ENCODE peak calls at places on chromosome 22, in five cellular contexts. One of them, this sample, is unnamed. For H3K4me1 and H3K27me3, the result is how much of the 10 kb centered on the place peaks cover.

GRCh38 chr22:39658367-39658766 is 87.8 kb downstream of the CACNA1I start:
- DNase-seq in testis: no peak
- DNase-seq in mammary epithelial cell: no peak
- DNase-seq in HCT116: no peak
- DNase-seq in pancreas: no peak
- DNase-seq in this sample: no peak

GRCh38 chr22:47090591-47091240 is 328.3 kb downstream of the TBC1D22A start:
- DNase-seq in HCT116: no peak
- DNase-seq in pancreas: no peak
- DNase-seq in testis: peak
- DNase-seq in mammary epithelial cell: peak
- DNase-seq in this sample: no peak

GRCh38 chr22:39723899-39724351 is 153.4 kb downstream of the CACNA1I start:
- DNase-seq in testis: peak
- DNase-seq in HCT116: peak
- DNase-seq in mammary epithelial cell: peak
- DNase-seq in pancreas: no peak
- DNase-seq in this sample: no peak

GRCh38 chr22:42158456-42159132 is 28.0 kb upstream of the CYP2D6 start:
- DNase-seq in HCT116: no peak
- DNase-seq in pancreas: no peak
- DNase-seq in mammary epithelial cell: no peak
- DNase-seq in testis: no peak
- DNase-seq in this sample: no peak

GRCh38 chr22:38861170-38861874 is 10.7 kb downstream of the CBX6 start:
- DNase-seq in testis: no peak
- DNase-seq in HCT116: no peak
- DNase-seq in mammary epithelial cell: no peak
- DNase-seq in pancreas: no peak
- DNase-seq in this sample: no peak

GRCh38 chr22:31122532-31123291 is at the start of gene INPP5J:
- DNase-seq in testis: peak
- DNase-seq in pancreas: peak
- DNase-seq in mammary epithelial cell: peak
- DNase-seq in HCT116: peak
- DNase-seq in this sample: no peak

GRCh38 chr22:46007003-46007847 is 30.3 kb upstream of the WNT7B start:
- DNase-seq in HCT116: peak
- DNase-seq in pancreas: peak
- DNase-seq in mammary epithelial cell: peak
- DNase-seq in testis: peak
- DNase-seq in this sample: peak

GRCh38 chr22:38623357-38623756 is 32.8 kb downstream of the FAM227A start:
- DNase-seq in testis: no peak
- DNase-seq in mammary epithelial cell: no peak
- DNase-seq in pancreas: no peak
- DNase-seq in HCT116: no peak
- DNase-seq in this sample: no peak

GRCh38 chr22:26725012-26725676 is 67.8 kb downstream of the MIAT start:
- DNase-seq in mammary epithelial cell: no peak
- DNase-seq in HCT116: no peak
- DNase-seq in testis: no peak
- DNase-seq in pancreas: no peak
- DNase-seq in this sample: no peak

GRCh38 chr22:20093437-20093836 is 13.4 kb downstream of the DGCR8 start:
- DNase-seq in mammary epithelial cell: no peak
- DNase-seq in pancreas: peak
- DNase-seq in HCT116: no peak
- DNase-seq in testis: no peak
- DNase-seq in this sample: no peak

GRCh38 chr22:46798366-46799057 is 36.1 kb downstream of the TBC1D22A start:
- DNase-seq in pancreas: peak
- DNase-seq in testis: peak
- DNase-seq in mammary epithelial cell: peak
- DNase-seq in HCT116: peak
- DNase-seq in this sample: peak

GRCh38 chr22:22458387-22458786 is 50.2 kb downstream of the ZNF280B start:
- DNase-seq in HCT116: no peak
- DNase-seq in pancreas: no peak
- DNase-seq in testis: no peak
- DNase-seq in mammary epithelial cell: no peak
- DNase-seq in this sample: no peak

GRCh38 chr22:41870786-41871185 is 37.9 kb downstream of the SREBF2 start:
- DNase-seq in HCT116: no peak
- DNase-seq in pancreas: no peak
- DNase-seq in mammary epithelial cell: no peak
- DNase-seq in testis: no peak
- DNase-seq in this sample: no peak

GRCh38 chr22:19446603-19447387 is 716 bp downstream of the C22orf39 start:
- DNase-seq in testis: peak
- DNase-seq in pancreas: no peak
- DNase-seq in mammary epithelial cell: no peak
- DNase-seq in HCT116: no peak
- DNase-seq in this sample: no peak

GRCh38 chr22:19885841-19886592 is 31.3 kb upstream of the GNB1L start:
- DNase-seq in pancreas: no peak
- DNase-seq in HCT116: no peak
- DNase-seq in mammary epithelial cell: no peak
- DNase-seq in testis: no peak
- DNase-seq in this sample: no peak

GRCh38 chr22:46546466-46547178 is 9.2 kb upstream of the CELSR1 start:
- DNase-seq in HCT116: no peak
- DNase-seq in mammary epithelial cell: peak
- DNase-seq in pancreas: peak
- DNase-seq in testis: peak
- DNase-seq in this sample: no peak

GRCh38 chr22:49887074-49887471 is 31.2 kb downstream of the ALG12 start:
- DNase-seq in pancreas: no peak
- DNase-seq in testis: no peak
- DNase-seq in mammary epithelial cell: no peak
- DNase-seq in HCT116: no peak
- DNase-seq in this sample: no peak

GRCh38 chr22:27903805-27904473 is 15.1 kb downstream of the PITPNB start:
- DNase-seq in HCT116: no peak
- DNase-seq in mammary epithelial cell: no peak
- DNase-seq in pancreas: no peak
- DNase-seq in testis: no peak
- DNase-seq in this sample: no peak

GRCh38 chr22:37189011-37189466 is 992 bp upstream of the C1QTNF6 start:
- DNase-seq in testis: no peak
- DNase-seq in pancreas: no peak
- DNase-seq in mammary epithelial cell: peak
- DNase-seq in HCT116: peak
- DNase-seq in this sample: peak

GRCh38 chr22:50738649-50739227 is 734 bp downstream of the ACR start:
- DNase-seq in pancreas: peak
- DNase-seq in HCT116: no peak
- DNase-seq in testis: no peak
- DNase-seq in mammary epithelial cell: no peak
- DNase-seq in this sample: no peak

GRCh38 chr22:24460418-24461089 is 33.2 kb downstream of the ADORA2A start:
- DNase-seq in pancreas: no peak
- DNase-seq in testis: no peak
- DNase-seq in mammary epithelial cell: no peak
- DNase-seq in HCT116: no peak
- DNase-seq in this sample: no peak

GRCh38 chr22:37316875-37317371 is 34.6 kb downstream of the CYTH4 start:
- DNase-seq in HCT116: peak
- DNase-seq in mammary epithelial cell: peak
- DNase-seq in testis: peak
- DNase-seq in pancreas: peak
- DNase-seq in this sample: peak

GRCh38 chr22:24153959-24154358 is 27.3 kb upstream of the SUSD2 start:
- DNase-seq in mammary epithelial cell: no peak
- DNase-seq in testis: no peak
- DNase-seq in pancreas: no peak
- DNase-seq in HCT116: no peak
- DNase-seq in this sample: no peak

GRCh38 chr22:39514373-39514973 is 5.9 kb upstream of the ATF4 start:
- DNase-seq in pancreas: peak
- DNase-seq in HCT116: no peak
- DNase-seq in testis: peak
- DNase-seq in mammary epithelial cell: no peak
- DNase-seq in this sample: no peak

GRCh38 chr22:27241430-27242110 is 560.0 kb downstream of the MN1 start:
- DNase-seq in testis: peak
- DNase-seq in pancreas: peak
- DNase-seq in mammary epithelial cell: no peak
- DNase-seq in HCT116: no peak
- DNase-seq in this sample: no peak

GRCh38 chr22:40679964-40680818 is 907 bp downstream of the MCHR1 start:
- DNase-seq in testis: peak
- DNase-seq in pancreas: no peak
- DNase-seq in HCT116: no peak
- DNase-seq in mammary epithelial cell: no peak
- DNase-seq in this sample: no peak

GRCh38 chr22:42322562-42322926 is 52.1 kb upstream of the TCF20 start:
- DNase-seq in HCT116: no peak
- DNase-seq in mammary epithelial cell: no peak
- DNase-seq in pancreas: no peak
- DNase-seq in testis: no peak
- DNase-seq in this sample: no peak

GRCh38 chr22:45159652-45160462 is 3.9 kb upstream of the NUP50 start:
- DNase-seq in testis: no peak
- DNase-seq in pancreas: peak
- DNase-seq in HCT116: no peak
- DNase-seq in mammary epithelial cell: no peak
- DNase-seq in this sample: no peak

GRCh38 chr22:23249506-23250423 is 69.5 kb downstream of the BCR start:
- DNase-seq in mammary epithelial cell: no peak
- DNase-seq in testis: no peak
- DNase-seq in pancreas: no peak
- DNase-seq in HCT116: no peak
- DNase-seq in this sample: no peak

GRCh38 chr22:30830907-30831306 is 136.2 kb downstream of the OSBP2 start:
- DNase-seq in testis: no peak
- DNase-seq in mammary epithelial cell: peak
- DNase-seq in pancreas: peak
- DNase-seq in HCT116: peak
- DNase-seq in this sample: peak

GRCh38 chr22:32413715-32414114 is 1.7 kb upstream of the RTCB start:
- DNase-seq in mammary epithelial cell: peak
- DNase-seq in HCT116: peak
- DNase-seq in testis: no peak
- DNase-seq in pancreas: no peak
- DNase-seq in this sample: no peak

GRCh38 chr22:31496735-31497146 is 405 bp downstream of the SFI1 start:
- DNase-seq in pancreas: peak
- DNase-seq in mammary epithelial cell: no peak
- DNase-seq in HCT116: no peak
- DNase-seq in testis: peak
- DNase-seq in this sample: no peak

GRCh38 chr22:45450101-45450785 is 36.8 kb downstream of the RIBC2 start:
- DNase-seq in testis: no peak
- DNase-seq in HCT116: no peak
- DNase-seq in mammary epithelial cell: no peak
- DNase-seq in pancreas: no peak
- DNase-seq in this sample: no peak

GRCh38 chr22:17373839-17374238 is 4.6 kb downstream of the CECR2 start:
- DNase-seq in testis: no peak
- DNase-seq in pancreas: no peak
- DNase-seq in HCT116: no peak
- DNase-seq in mammary epithelial cell: no peak
- DNase-seq in this sample: no peak
- H3K4me1 ChIP-seq in testis: under half
- H3K4me1 ChIP-seq in pancreas: under half
- H3K4me1 ChIP-seq in HCT116: under half
- H3K4me1 ChIP-seq in mammary epithelial cell: under half
- H3K4me1 ChIP-seq in this sample: under half

GRCh38 chr22:48185656-48186055 is 1423.2 kb downstream of the TBC1D22A start:
- DNase-seq in pancreas: no peak
- DNase-seq in HCT116: no peak
- DNase-seq in mammary epithelial cell: no peak
- DNase-seq in testis: no peak
- DNase-seq in this sample: no peak
- TF ChIP-seq CTCF in pancreas: no peak
- TF ChIP-seq CTCF in HCT116: no peak
- TF ChIP-seq CTCF in mammary epithelial cell: no peak
- TF ChIP-seq CTCF in testis: no peak
- TF ChIP-seq CTCF in this sample: no peak

GRCh38 chr22:43825651-43826050 is 13.5 kb upstream of the EFCAB6 start:
- DNase-seq in HCT116: no peak
- DNase-seq in pancreas: peak
- DNase-seq in testis: no peak
- DNase-seq in mammary epithelial cell: no peak
- DNase-seq in this sample: no peak
- H3K27me3 ChIP-seq in HCT116: under half
- H3K27me3 ChIP-seq in pancreas: under half
- H3K27me3 ChIP-seq in testis: under half
- H3K27me3 ChIP-seq in mammary epithelial cell: under half
- H3K27me3 ChIP-seq in this sample: under half

GRCh38 chr22:28977481-28977971 is 84.1 kb downstream of the C22orf31 start:
- DNase-seq in HCT116: peak
- DNase-seq in mammary epithelial cell: peak
- DNase-seq in testis: peak
- DNase-seq in pancreas: no peak
- DNase-seq in this sample: no peak

GRCh38 chr22:28978863-28979799 is 82.5 kb downstream of the C22orf31 start:
- DNase-seq in HCT116: no peak
- DNase-seq in testis: no peak
- DNase-seq in pancreas: no peak
- DNase-seq in mammary epithelial cell: no peak
- DNase-seq in this sample: no peak

GRCh38 chr22:28978158-28978557 is 83.5 kb downstream of the C22orf31 start:
- DNase-seq in HCT116: peak
- DNase-seq in pancreas: no peak
- DNase-seq in testis: peak
- DNase-seq in mammary epithelial cell: peak
- DNase-seq in this sample: no peak

GRCh38 chr22:28981818-28982499 is 79.7 kb downstream of the C22orf31 start:
- DNase-seq in mammary epithelial cell: no peak
- DNase-seq in testis: no peak
- DNase-seq in pancreas: no peak
- DNase-seq in HCT116: no peak
- DNase-seq in this sample: no peak

GRCh38 chr22:28980326-28980725 is 81.3 kb downstream of the C22orf31 start:
- DNase-seq in mammary epithelial cell: no peak
- DNase-seq in pancreas: no peak
- DNase-seq in testis: no peak
- DNase-seq in HCT116: no peak
- DNase-seq in this sample: no peak
- H3K4me1 ChIP-seq in mammary epithelial cell: half or more
- H3K4me1 ChIP-seq in pancreas: under half
- H3K4me1 ChIP-seq in testis: under half
- H3K4me1 ChIP-seq in HCT116: half or more
- H3K4me1 ChIP-seq in this sample: under half

This sample was measured in foreskin keratinocyte.